ENCODE peak calls at places on chromosomes 6 and 20, in nine cellular contexts. C is C1 segment of cervical spinal cord; J is stimulated activated CD8-positive, alpha-beta memory T cell treated with anti-CD3 and anti-CD28 coated beads, Interleukin-15, amount 100 ng/mL, for 48 hours; Y is AG08396; N is T-cell; X is brain microvascular endothelial cell; R is Caco-2; W is AG04450; L is effector CD4-positive, alpha-beta T cell. B is an unnamed sample.

GRCh38 chr6:149898966-149899365 is 1.1 kb upstream of the RAET1E start:
- DNase-seq in X (no peak), N (no peak), L (no peak), J (no peak), C (no peak), Y (no peak), W (no peak), R (no peak), B (no peak)

GRCh38 chr6:152605901-152606390 is 31.2 kb downstream of the SYNE1 start:
- DNase-seq in C (no peak), J (no peak), X (no peak), W (no peak), R (no peak), Y (no peak), N (no peak), L (no peak), B (no peak)

GRCh38 chr20:17657079-17657825 is 24.8 kb downstream of the RRBP1 start:
- DNase-seq in X (no peak), J (no peak), N (no peak), R (no peak), Y (no peak), L (no peak), C (no peak), W (no peak), B (no peak)

GRCh38 chr6:135546680-135547418 is 49.3 kb upstream of the AHI1 start:
- DNase-seq in Y (no peak), C (no peak), L (no peak), X (no peak), W (no peak), N (no peak), R (no peak), J (no peak), B (no peak)

GRCh38 chr6:26550250-26550993 is 12.3 kb downstream of the HMGN4 start:
- DNase-seq in R (peak), L (peak), N (no peak), W (no peak), J (peak), Y (peak), C (no peak), X (no peak), B (peak)

GRCh38 chr6:34425132-34425497 is 754 bp downstream of the RPS10 start:
- DNase-seq in C (no peak), J (no peak), X (no peak), R (no peak), L (no peak), W (no peak), N (no peak), Y (no peak), B (no peak)

GRCh38 chr6:13666194-13667105 is 45.2 kb downstream of the RANBP9 start:
- DNase-seq in N (no peak), J (no peak), Y (no peak), X (no peak), W (no peak), L (no peak), C (no peak), R (no peak), B (no peak)

GRCh38 chr6:27782703-27783236 is 129.4 kb downstream of the OR2B2 start:
- DNase-seq in R (no peak), N (no peak), Y (no peak), C (no peak), J (no peak), W (no peak), X (no peak), L (no peak), B (no peak)

GRCh38 chr6:51184046-51184445 is 365.4 kb downstream of the TFAP2B start:
- DNase-seq in C (no peak), R (no peak), W (no peak), J (no peak), X (no peak), Y (no peak), N (no peak), L (no peak), B (no peak)

GRCh38 chr6:169864148-169865030 is 113.0 kb downstream of the ERMARD start:
- DNase-seq in N (no peak), R (no peak), W (no peak), Y (no peak), J (no peak), L (no peak), X (no peak), C (no peak), B (no peak)

GRCh38 chr6:90485615-90486277 is 101.1 kb downstream of the MAP3K7 start:
- DNase-seq in W (no peak), X (no peak), R (no peak), C (no peak), N (no peak), Y (no peak), J (no peak), L (no peak), B (no peak)

GRCh38 chr6:54846243-54846856 is at the start of gene FAM83B:
- DNase-seq in X (no peak), C (no peak), L (no peak), R (peak), Y (peak), J (no peak), N (no peak), W (no peak), B (no peak)

GRCh38 chr20:20213722-20214121 is 154.2 kb upstream of the INSM1 start:
- DNase-seq in R (no peak), J (no peak), L (no peak), Y (no peak), C (no peak), N (no peak), W (no peak), X (no peak), B (no peak)

GRCh38 chr6:170295519-170296422 is 4.9 kb upstream of the DLL1 start:
- DNase-seq in X (no peak), Y (peak), N (no peak), C (peak), L (no peak), J (no peak), W (no peak), R (peak), B (no peak)

GRCh38 chr6:3288711-3289663 is 30.2 kb downstream of the PSMG4 start:
- DNase-seq in W (no peak), X (no peak), Y (no peak), C (no peak), J (no peak), R (no peak), N (no peak), L (no peak), B (no peak)

GRCh38 chr6:170224694-170225660 is 65.9 kb downstream of the DLL1 start:
- DNase-seq in N (no peak), W (no peak), C (no peak), Y (no peak), J (no peak), L (no peak), R (no peak), X (no peak), B (no peak)

GRCh38 chr6:31581511-31582229 is 554 bp downstream of the LTB start:
- DNase-seq in W (no peak), C (no peak), L (no peak), N (no peak), Y (no peak), X (peak), R (no peak), J (no peak), B (no peak)

GRCh38 chr20:39070484-39071231 is 108.5 kb downstream of the DHX35 start:
- DNase-seq in N (no peak), C (no peak), J (no peak), X (peak), L (no peak), R (no peak), W (no peak), Y (peak), B (peak)

GRCh38 chr6:144064402-144064830 is 31.0 kb downstream of the SF3B5 start:
- DNase-seq in J (peak), L (peak), W (no peak), N (peak), X (no peak), C (peak), Y (peak), R (no peak), B (no peak)

GRCh38 chr6:106194949-106195919 is 109.1 kb downstream of the PRDM1 start:
- DNase-seq in L (peak), Y (no peak), J (no peak), C (no peak), N (no peak), R (no peak), W (no peak), X (no peak), B (no peak)

GRCh38 chr6:42086046-42086664 is 35.8 kb downstream of the TAF8 start:
- DNase-seq in X (no peak), J (no peak), L (no peak), R (no peak), W (no peak), C (no peak), N (no peak), Y (no peak), B (no peak)

GRCh38 chr6:3284436-3284876 is 25.7 kb downstream of the PSMG4 start:
- DNase-seq in L (no peak), J (no peak), N (no peak), W (no peak), C (peak), X (no peak), R (no peak), Y (no peak), B (no peak)

GRCh38 chr6:30489081-30490030 is at the start of gene HLA-E:
- DNase-seq in J (peak), R (peak), W (peak), C (peak), N (peak), X (peak), L (peak), Y (peak), B (peak)

GRCh38 chr6:167136376-167136775 is 13.5 kb downstream of the CCR6 start:
- DNase-seq in X (no peak), L (no peak), Y (no peak), W (no peak), R (no peak), J (no peak), N (no peak), C (no peak), B (no peak)

GRCh38 chr6:35014786-35015185 is 125.7 kb downstream of the ANKS1A start:
- DNase-seq in J (no peak), W (no peak), Y (peak), X (no peak), N (no peak), R (peak), C (no peak), L (no peak), B (peak)

GRCh38 chr20:40606660-40607059 is 82.4 kb downstream of the MAFB start:
- DNase-seq in C (no peak), J (no peak), Y (no peak), L (no peak), W (no peak), X (no peak), R (no peak), N (no peak), B (no peak)

GRCh38 chr20:17262786-17263185 is 35.9 kb downstream of the PCSK2 start:
- DNase-seq in J (no peak), C (no peak), L (no peak), N (no peak), W (no peak), Y (no peak), R (no peak), X (no peak), B (no peak)

GRCh38 chr6:135739288-135739687 is 112.2 kb upstream of the PDE7B start:
- DNase-seq in W (peak), C (no peak), X (peak), R (no peak), N (no peak), L (no peak), Y (peak), J (no peak), B (no peak)

GRCh38 chr6:96212076-96212475 is 196.3 kb downstream of the FUT9 start:
- DNase-seq in W (no peak), C (no peak), Y (no peak), X (no peak), N (no peak), L (no peak), J (no peak), R (no peak), B (no peak)

GRCh38 chr6:152981989-152982767 is 663 bp downstream of the FBXO5 start:
- DNase-seq in C (no peak), R (peak), Y (no peak), N (no peak), J (no peak), X (no peak), W (no peak), L (no peak), B (no peak)

GRCh38 chr20:5788385-5788895 is 38.2 kb downstream of the SHLD1 start:
- DNase-seq in C (peak), W (peak), R (peak), J (peak), L (peak), Y (peak), N (peak), X (peak), B (peak)

GRCh38 chr20:20637998-20638397 is 74.4 kb downstream of the RALGAPA2 start:
- DNase-seq in C (no peak), X (no peak), L (no peak), Y (no peak), J (no peak), W (no peak), N (no peak), R (no peak), B (no peak)

GRCh38 chr6:125421853-125422252 is 120.1 kb upstream of the HDDC2 start:
- DNase-seq in R (peak), J (no peak), X (peak), W (no peak), N (no peak), L (no peak), Y (no peak), C (peak), B (no peak)

GRCh38 chr6:131754088-131754487 is 43.3 kb upstream of the CTAGE9 start:
- DNase-seq in Y (no peak), C (no peak), J (no peak), X (peak), W (peak), N (no peak), R (no peak), L (no peak), B (no peak)

GRCh38 chr6:139398658-139399057 is 24.2 kb upstream of the CITED2 start:
- DNase-seq in W (no peak), R (no peak), C (no peak), N (no peak), J (no peak), Y (no peak), L (no peak), X (no peak), B (no peak)

GRCh38 chr6:26312096-26312463 is 52.9 kb upstream of the BTN3A2 start:
- DNase-seq in R (no peak), C (no peak), Y (no peak), L (no peak), W (no peak), X (no peak), J (no peak), N (no peak), B (no peak)